ENCODE peak calls at places on chromosome 1, in eight cellular contexts. U is activated naive CD4-positive, alpha-beta T cell; F is hippocampal formation; K is IMR-90; R is naive thymus-derived CD8-positive, alpha-beta T cell; T is stimulated activated naive CD8-positive, alpha-beta T cell treated with anti-CD3 and anti-CD28 coated beads, Interleukin-15, amount 100 ng/mL, for 72 hours; L is bronchial epithelial cell; D is activated CD4-positive, CD25-positive, alpha-beta regulatory T cell treated with anti-CD3 and anti-CD28 coated beads, Interleukin-2, amount 50 U/mL, for 16 hours. X is an unnamed sample.
A peak's percentile ranks its signal among the peaks of the same experiment; 100 is the strongest.

GRCh38 chr1:147736847-147737246 is 23.6 kb downstream of the GJA5 start:
- DNase-seq in U (no peak), F (no peak), K (no peak), R (no peak), T (no peak), L (no peak), D (no peak), X (no peak)

GRCh38 chr1:1577367-1578011 is 2.8 kb upstream of the SSU72 start:
- DNase-seq in U (no peak), F (no peak), K (no peak), R (no peak), T (no peak), L (no peak), D (no peak), X (no peak)

GRCh38 chr1:168488153-168488552 is 55.6 kb downstream of the XCL2 start:
- DNase-seq in U (no peak), F (no peak), K (peak; percentile 25), R (no peak), T (no peak), L (peak; percentile 55), D (no peak), X (peak; percentile 20)

GRCh38 chr1:3170566-3171453 is 101.8 kb downstream of the PRDM16 start:
- DNase-seq in U (no peak), F (peak; percentile 82), K (no peak), R (no peak), T (no peak), L (peak; percentile 4), D (no peak), X (peak; percentile 22)

GRCh38 chr1:53508991-53509663 is 49.9 kb downstream of the DMRTB1 start:
- DNase-seq in U (no peak), F (no peak), K (peak; percentile 56), R (no peak), T (no peak), L (peak; percentile 24), D (no peak), X (peak; percentile 77)

GRCh38 chr1:175402336-175402735 is 209.8 kb upstream of the KIAA0040 start:
- DNase-seq in U (no peak), F (no peak), K (no peak), R (no peak), T (no peak), L (no peak), D (no peak), X (no peak)

GRCh38 chr1:184387871-184388670 is 1.2 kb downstream of the C1orf21 start:
- DNase-seq in U (no peak), F (peak; percentile 22), K (peak; percentile 89), R (no peak), T (peak; percentile 15), L (peak; percentile 95), D (no peak), X (peak; percentile 84)

GRCh38 chr1:29993950-29994349 is 729.4 kb downstream of the MATN1 start:
- DNase-seq in U (no peak), F (no peak), K (no peak), R (no peak), T (no peak), L (no peak), D (no peak), X (no peak)

GRCh38 chr1:19814244-19814661 is 830 bp downstream of the RNF186 start:
- DNase-seq in U (no peak), F (no peak), K (no peak), R (no peak), T (no peak), L (no peak), D (no peak), X (no peak)

GRCh38 chr1:30527511-30528140 is 195.8 kb downstream of the MATN1 start:
- DNase-seq in U (no peak), F (no peak), K (no peak), R (no peak), T (no peak), L (no peak), D (no peak), X (peak; percentile 78)

GRCh38 chr1:40308036-40308727 is 8.9 kb downstream of the COL9A2 start:
- DNase-seq in U (no peak), F (peak; percentile 73), K (no peak), R (no peak), T (no peak), L (no peak), D (no peak), X (no peak)

GRCh38 chr1:75954594-75954993 is 22.4 kb upstream of the ASB17 start:
- DNase-seq in U (no peak), F (no peak), K (peak; percentile 14), R (no peak), T (no peak), L (peak; percentile 72), D (no peak), X (peak; percentile 64)